ENCODE peak calls at places on chromosomes 5 and 9, in four cellular contexts. Q, Y, W and D are unnamed samples.

GRCh38 chr9:111113712-111114111 is 75.4 kb upstream of the LPAR1 start:
- DNase-seq in Q (no peak), Y (no peak), W (no peak), D (no peak)

GRCh38 chr5:162372265-162372664 is 304.7 kb downstream of the GABRG2 start:
- DNase-seq in Q (no peak), Y (no peak), W (no peak), D (no peak)

GRCh38 chr9:101814064-101814463 is 75.6 kb upstream of the GRIN3A start:
- DNase-seq in Q (no peak), Y (no peak), W (no peak), D (no peak)

GRCh38 chr5:110899566-110900412 is 161.0 kb downstream of the SLC25A46 start:
- DNase-seq in Q (no peak), Y (peak), W (no peak), D (no peak)

GRCh38 chr9:131500377-131500776 is 2.3 kb upstream of the POMT1 start:
- DNase-seq in Q (no peak), Y (no peak), W (peak), D (no peak)

GRCh38 chr5:132009706-132010405 is 1.6 kb downstream of the ACSL6 start:
- DNase-seq in Q (no peak), Y (no peak), W (no peak), D (no peak)

GRCh38 chr5:38758774-38759423 is 86.9 kb upstream of the OSMR start:
- DNase-seq in Q (peak), Y (no peak), W (no peak), D (no peak)

GRCh38 chr5:148554621-148555020 is 99.7 kb downstream of the HTR4 start:
- DNase-seq in Q (no peak), Y (no peak), W (no peak), D (no peak)

GRCh38 chr5:675111-675875 is 17.9 kb downstream of the TPPP start:
- DNase-seq in Q (peak), Y (no peak), W (no peak), D (no peak)

GRCh38 chr5:39176740-39177628 is 42.4 kb downstream of the FYB1 start:
- DNase-seq in Q (no peak), Y (peak), W (peak), D (peak)

GRCh38 chr5:135429326-135429725 is 17.8 kb downstream of the DCANP1 start:
- DNase-seq in Q (peak), Y (no peak), W (no peak), D (no peak)